ENCODE peak calls at places on chromosome 10, in six cellular contexts. R, T, S, Y, B and M are unnamed samples. For H3K27me3, the result is how much of the 10 kb centered on the place peaks cover.

GRCh38 chr10:46285300-46285699 is 1.5 kb upstream of the ANTXRL start:
- DNase-seq in R (no peak), T (no peak), S (no peak), Y (no peak), B (no peak), M (peak)

GRCh38 chr10:111598433-111599059 is 521.7 kb downstream of the ADRA2A start:
- DNase-seq in R (peak), T (peak), S (peak), Y (peak), B (no peak), M (peak)

GRCh38 chr10:52992569-52992968 is 220.0 kb upstream of the MBL2 start:
- DNase-seq in R (no peak), T (no peak), S (no peak), Y (no peak), B (no peak), M (no peak)

GRCh38 chr10:58438340-58438739 is 53.1 kb downstream of the TFAM start:
- DNase-seq in R (no peak), T (no peak), S (no peak), Y (no peak), B (no peak), M (no peak)

GRCh38 chr10:114917927-114918672 is 19.9 kb upstream of the TRUB1 start:
- DNase-seq in R (no peak), T (no peak), S (no peak), Y (no peak), B (no peak), M (no peak)

GRCh38 chr10:90344226-90344625 is 513.6 kb downstream of the HTR7 start:
- DNase-seq in R (no peak), T (no peak), S (no peak), Y (no peak), B (no peak), M (no peak)

GRCh38 chr10:30818010-30818660 is 188.6 kb upstream of the LYZL2 start:
- DNase-seq in R (peak), T (no peak), S (no peak), Y (no peak), B (no peak), M (peak)

GRCh38 chr10:89236221-89236620 is 15.4 kb downstream of the LIPA start:
- DNase-seq in R (no peak), T (no peak), S (no peak), Y (no peak), B (no peak), M (no peak)

GRCh38 chr10:50275650-50276235 is 24.4 kb upstream of the ASAH2 start:
- DNase-seq in R (no peak), T (peak), S (no peak), Y (peak), B (peak), M (peak)

GRCh38 chr10:16952610-16953009 is 135.4 kb upstream of the RSU1 start:
- DNase-seq in R (no peak), T (no peak), S (no peak), Y (no peak), B (no peak), M (no peak)

GRCh38 chr10:47044741-47045140 is 133.5 kb downstream of the PTPN20 start:
- DNase-seq in R (no peak), T (no peak), S (peak), Y (peak), B (no peak), M (no peak)

GRCh38 chr10:16967866-16968721 is 150.9 kb upstream of the RSU1 start:
- DNase-seq in R (peak), T (no peak), S (no peak), Y (peak), B (no peak), M (no peak)

GRCh38 chr10:71974489-71975011 is 10.4 kb downstream of the CHST3 start:
- DNase-seq in R (no peak), T (no peak), S (no peak), Y (no peak), B (no peak), M (no peak)

GRCh38 chr10:117075064-117075463 is 63.0 kb downstream of the VAX1 start:
- DNase-seq in R (no peak), T (no peak), S (no peak), Y (no peak), B (no peak), M (no peak)

GRCh38 chr10:87596351-87596750 is 63.3 kb upstream of the PAPSS2 start:
- DNase-seq in R (no peak), T (no peak), S (no peak), Y (no peak), B (no peak), M (no peak)

GRCh38 chr10:9091515-9092093 is 1037.1 kb downstream of the GATA3 start:
- DNase-seq in R (no peak), T (no peak), S (no peak), Y (no peak), B (no peak), M (no peak)

DNA sequence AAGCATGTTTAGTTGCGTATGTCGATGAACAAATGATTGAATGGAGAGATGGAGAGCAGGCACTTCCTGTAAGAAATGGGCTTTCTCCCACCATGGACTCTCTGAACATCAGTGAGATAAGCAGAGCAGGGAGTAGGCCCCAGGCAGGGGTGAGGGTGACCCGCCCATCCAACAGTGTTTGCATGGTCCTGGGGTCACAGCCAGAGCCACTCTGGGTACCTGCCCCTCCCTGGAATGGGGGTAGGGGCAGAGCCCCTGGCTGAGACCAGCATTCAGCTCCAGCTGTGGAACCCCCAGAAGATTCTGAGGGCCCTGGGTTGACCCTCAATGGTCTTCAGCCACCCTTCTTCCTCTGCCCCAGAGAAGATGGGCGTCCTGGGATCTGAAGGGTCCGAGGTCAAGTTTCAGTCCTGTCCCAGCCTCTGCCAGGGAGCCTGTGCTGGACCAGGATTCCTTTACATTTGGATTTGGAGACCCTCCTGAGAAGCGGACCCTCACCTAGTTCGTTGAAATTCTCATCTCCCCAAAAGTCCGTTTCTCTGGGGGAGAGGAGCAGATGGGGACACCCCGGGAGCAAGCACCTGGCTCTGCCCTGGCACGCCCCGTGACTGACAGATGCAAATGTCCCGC is 2.4 kb upstream of the FGF8 start:
- DNase-seq in R (no peak), T (no peak), S (no peak), Y (no peak), B (no peak), M (no peak)
- H3K4me3 ChIP-seq in R (no peak), T (no peak), S (no peak), Y (no peak), B (no peak), M (no peak)

DNA sequence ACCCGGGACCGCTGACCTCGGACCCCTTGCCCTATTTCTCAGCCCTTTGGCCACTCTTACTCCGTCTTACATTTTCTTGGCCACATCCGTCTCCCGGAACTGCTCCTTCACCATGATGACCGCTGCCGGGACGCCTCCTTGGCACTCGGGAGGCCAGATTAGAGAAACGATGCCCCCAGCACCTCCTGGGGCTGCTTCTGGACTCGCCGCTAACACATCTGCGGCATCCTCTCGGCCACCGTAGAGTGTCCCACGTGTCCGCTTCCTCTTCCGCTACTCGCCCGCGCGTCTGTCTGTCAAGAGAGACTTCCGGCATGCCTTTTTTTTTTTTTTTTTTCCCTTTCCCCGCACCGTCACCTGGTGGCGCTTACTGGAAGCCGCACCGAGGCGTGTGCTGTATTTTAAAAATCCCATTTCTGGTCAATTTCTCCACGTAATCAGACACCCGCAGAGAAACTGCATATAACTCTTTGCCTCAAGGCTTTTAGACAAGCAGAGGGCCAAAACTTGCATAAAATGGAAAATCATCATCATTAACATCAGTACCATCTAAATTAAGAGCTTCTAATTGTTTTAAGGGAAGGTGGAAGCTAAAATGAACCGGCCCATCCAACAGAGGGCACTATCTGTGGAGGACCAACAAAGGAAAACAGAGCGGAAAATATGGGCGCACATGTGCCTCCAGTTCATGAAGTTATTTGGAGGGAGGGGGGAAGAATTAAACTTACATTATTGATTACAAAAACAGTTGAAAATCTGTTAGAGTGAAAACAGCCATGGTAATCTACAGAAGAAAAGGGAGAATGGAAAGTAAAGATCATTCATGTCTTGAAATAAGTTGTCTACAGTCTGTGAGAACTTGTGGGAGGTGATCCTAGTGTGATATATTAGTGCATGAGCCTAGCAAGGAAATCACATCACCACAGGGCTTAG is at the start of gene POLR3A:
- DNase-seq in R (peak), T (peak), S (peak), Y (peak), B (peak), M (peak)
- TF ChIP-seq POLR2A in R (no peak), T (peak), S (no peak), Y (peak), B (peak), M (no peak)

DNA sequence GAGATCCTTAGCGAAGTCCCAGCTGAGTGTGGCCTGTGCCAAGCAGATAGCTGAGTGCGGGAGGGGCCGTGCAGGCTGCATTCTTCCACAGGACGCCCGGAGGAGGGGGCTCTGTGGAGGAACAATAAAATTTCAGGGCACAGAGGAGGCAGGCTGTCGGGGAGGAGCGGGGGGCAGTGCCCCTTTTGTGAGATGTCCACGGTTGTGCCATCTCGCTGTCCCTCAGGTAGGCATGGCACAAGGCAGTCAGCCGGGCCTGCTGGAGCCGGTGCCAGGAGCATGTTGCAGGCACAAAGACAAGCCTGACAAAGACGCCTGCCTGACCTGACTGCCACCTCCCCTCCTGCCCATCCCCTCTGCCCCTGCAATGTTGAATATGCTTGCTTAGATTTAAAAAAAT is 443.3 kb upstream of the MKI67 start:
- DNase-seq in R (no peak), T (no peak), S (no peak), Y (no peak), B (no peak), M (no peak)
- H3K27me3 ChIP-seq in R (under half), T (under half), S (under half), Y (under half), B (under half), M (under half)

DNA sequence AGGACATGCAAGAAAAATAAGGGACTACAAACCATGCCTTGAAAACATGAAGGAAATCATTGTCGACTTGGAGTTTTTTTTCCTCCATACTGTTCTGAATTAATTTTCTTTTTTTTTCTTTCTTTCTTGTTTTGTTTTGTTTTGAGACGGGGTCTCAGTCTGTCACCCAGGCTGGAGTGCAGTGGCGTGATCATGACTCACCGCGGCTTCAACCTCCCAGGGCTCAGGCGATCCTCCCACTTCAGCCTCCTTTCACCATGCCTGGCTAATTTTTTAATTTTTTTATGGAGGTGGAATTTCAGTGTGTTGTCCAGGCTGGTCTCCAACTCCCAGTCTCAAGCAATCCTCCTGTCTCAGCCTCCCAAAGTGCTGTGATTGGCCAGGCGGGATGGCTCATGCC is 11.6 kb downstream of the UCMA start:
- DNase-seq in R (no peak), T (no peak), S (no peak), Y (no peak), B (no peak), M (peak)
- H3K4me3 ChIP-seq in R (no peak), T (no peak), S (no peak), Y (no peak), B (no peak), M (no peak)

GRCh38 chr10:132528064-132528800 is 9.4 kb upstream of the INPP5A start:
- DNase-seq in R (no peak), T (no peak), S (peak), Y (peak), B (no peak), M (no peak)
- TF ChIP-seq POLR2A in R (no peak), T (no peak), S (no peak), Y (no peak), B (no peak), M (no peak)

GRCh38 chr10:99860466-99860865 is 78.0 kb downstream of the ABCC2 start:
- DNase-seq in R (no peak), T (no peak), S (no peak), Y (no peak), B (no peak), M (no peak)
- H3K27me3 ChIP-seq in R (under half), T (under half), S (under half), Y (under half), B (under half), M (under half)

GRCh38 chr10:79273603-79274002 is 73.7 kb upstream of the PPIF start:
- DNase-seq in R (peak), T (no peak), S (no peak), Y (peak), B (no peak), M (no peak)
- H3K4me3 ChIP-seq in R (no peak), T (no peak), S (no peak), Y (no peak), B (no peak), M (no peak)

DNA sequence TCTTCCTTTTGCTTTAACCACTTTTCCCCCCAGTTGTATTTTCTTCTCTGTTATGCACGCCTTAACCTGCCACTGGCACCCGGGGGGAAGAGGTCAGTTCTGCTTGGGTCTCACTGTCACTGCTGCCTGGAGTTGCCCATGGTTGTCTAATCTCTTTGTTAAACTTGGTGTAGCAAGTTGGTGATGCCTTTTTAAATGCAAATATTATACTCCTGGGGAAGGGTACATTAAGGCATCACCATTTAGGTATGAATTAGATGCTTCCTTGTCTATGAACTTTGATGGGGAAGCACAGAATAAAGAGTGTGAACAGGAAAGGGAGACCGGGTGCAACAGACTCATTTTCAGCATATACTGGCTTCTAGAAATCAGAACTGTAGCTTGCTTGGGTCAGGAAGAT is 9.1 kb upstream of the SORCS3 start:
- DNase-seq in R (no peak), T (no peak), S (no peak), Y (no peak), B (no peak), M (no peak)
- TF ChIP-seq POLR2A in R (no peak), T (no peak), S (no peak), Y (no peak), B (no peak), M (no peak)